ENCODE peak calls at places on chromosome 4, in four cellular contexts. One of them, this sample, is unnamed. For H3K4me1, the result is how much of the 10 kb centered on the place peaks cover.

GRCh38 chr4:42252315-42252714 is 99.9 kb upstream of the BEND4 start:
- DNase-seq in right lobe of liver: no peak
- DNase-seq in ovary: no peak
- DNase-seq in HCT116: no peak
- DNase-seq in this sample: no peak

GRCh38 chr4:70996014-70996353 is 2.5 kb downstream of the DCK start:
- DNase-seq in ovary: no peak
- DNase-seq in right lobe of liver: no peak
- DNase-seq in HCT116: no peak
- DNase-seq in this sample: no peak

GRCh38 chr4:86594559-86595425 is 677 bp downstream of the PTPN13 start:
- DNase-seq in ovary: peak
- DNase-seq in HCT116: peak
- DNase-seq in right lobe of liver: no peak
- DNase-seq in this sample: peak

GRCh38 chr4:76090241-76090691 is 15.8 kb downstream of the ART3 start:
- DNase-seq in right lobe of liver: no peak
- DNase-seq in HCT116: no peak
- DNase-seq in ovary: no peak
- DNase-seq in this sample: peak

GRCh38 chr4:102825261-102826071 is 1.9 kb downstream of the UBE2D3 start:
- DNase-seq in HCT116: peak
- DNase-seq in right lobe of liver: peak
- DNase-seq in ovary: no peak
- DNase-seq in this sample: peak

GRCh38 chr4:186158021-186158859 is 33.1 kb upstream of the CYP4V2 start:
- DNase-seq in right lobe of liver: no peak
- DNase-seq in ovary: no peak
- DNase-seq in HCT116: no peak
- DNase-seq in this sample: no peak

GRCh38 chr4:59455751-59456150 is 1744.4 kb upstream of the ADGRL3 start:
- DNase-seq in HCT116: no peak
- DNase-seq in ovary: no peak
- DNase-seq in right lobe of liver: no peak
- DNase-seq in this sample: no peak

GRCh38 chr4:130722370-130722769 is 1626.4 kb downstream of the C4orf33 start:
- DNase-seq in right lobe of liver: no peak
- DNase-seq in HCT116: no peak
- DNase-seq in ovary: no peak
- DNase-seq in this sample: no peak

GRCh38 chr4:155491336-155492131 is 114.8 kb upstream of the MAP9 start:
- DNase-seq in right lobe of liver: no peak
- DNase-seq in HCT116: no peak
- DNase-seq in ovary: no peak
- DNase-seq in this sample: no peak

GRCh38 chr4:110527156-110527555 is 51.2 kb downstream of the ENPEP start:
- DNase-seq in HCT116: no peak
- DNase-seq in ovary: no peak
- DNase-seq in right lobe of liver: no peak
- DNase-seq in this sample: no peak

GRCh38 chr4:40261246-40262078 is 64.6 kb downstream of the RHOH start:
- DNase-seq in ovary: no peak
- DNase-seq in HCT116: no peak
- DNase-seq in right lobe of liver: no peak
- DNase-seq in this sample: no peak

GRCh38 chr4:118335774-118336173 is 17.0 kb downstream of the PRSS12 start:
- DNase-seq in right lobe of liver: no peak
- DNase-seq in ovary: no peak
- DNase-seq in HCT116: no peak
- DNase-seq in this sample: no peak

GRCh38 chr4:16019666-16020065 is 56.7 kb upstream of the FGFBP2 start:
- DNase-seq in ovary: no peak
- DNase-seq in right lobe of liver: no peak
- DNase-seq in HCT116: no peak
- DNase-seq in this sample: no peak

GRCh38 chr4:7206856-7207567 is 14.7 kb downstream of the SORCS2 start:
- DNase-seq in HCT116: no peak
- DNase-seq in right lobe of liver: peak
- DNase-seq in ovary: peak
- DNase-seq in this sample: peak

GRCh38 chr4:24598025-24598424 is 13.7 kb upstream of the DHX15 start:
- DNase-seq in HCT116: peak
- DNase-seq in ovary: no peak
- DNase-seq in right lobe of liver: no peak
- DNase-seq in this sample: no peak

GRCh38 chr4:179040259-179040658 is 1598.0 kb upstream of the AGA start:
- DNase-seq in HCT116: no peak
- DNase-seq in right lobe of liver: no peak
- DNase-seq in ovary: no peak
- DNase-seq in this sample: no peak

GRCh38 chr4:1012031-1012739 is 759 bp downstream of the FGFRL1 start:
- DNase-seq in ovary: peak
- DNase-seq in HCT116: no peak
- DNase-seq in right lobe of liver: peak
- DNase-seq in this sample: peak

GRCh38 chr4:5451243-5451642 is 257.1 kb downstream of the EVC2 start:
- DNase-seq in right lobe of liver: no peak
- DNase-seq in ovary: no peak
- DNase-seq in HCT116: no peak
- DNase-seq in this sample: no peak

GRCh38 chr4:139816856-139817255 is 151.2 kb downstream of the MGST2 start:
- DNase-seq in right lobe of liver: no peak
- DNase-seq in HCT116: no peak
- DNase-seq in ovary: no peak
- DNase-seq in this sample: no peak

GRCh38 chr4:4254666-4255065 is 6.6 kb upstream of the TMEM128 start:
- DNase-seq in right lobe of liver: peak
- DNase-seq in ovary: no peak
- DNase-seq in HCT116: no peak
- DNase-seq in this sample: no peak

GRCh38 chr4:4256799-4257198 is 8.8 kb upstream of the TMEM128 start:
- DNase-seq in HCT116: no peak
- DNase-seq in right lobe of liver: no peak
- DNase-seq in ovary: no peak
- DNase-seq in this sample: peak

GRCh38 chr4:4259484-4260100 is 11.6 kb upstream of the TMEM128 start:
- DNase-seq in ovary: no peak
- DNase-seq in right lobe of liver: peak
- DNase-seq in HCT116: no peak
- DNase-seq in this sample: no peak

GRCh38 chr4:4260185-4260751 is 12.2 kb upstream of the TMEM128 start:
- DNase-seq in HCT116: peak
- DNase-seq in ovary: no peak
- DNase-seq in right lobe of liver: peak
- DNase-seq in this sample: no peak
- TF ChIP-seq CTCF in HCT116: peak
- TF ChIP-seq CTCF in ovary: peak
- TF ChIP-seq CTCF in right lobe of liver: peak
- TF ChIP-seq CTCF in this sample: peak

GRCh38 chr4:2792711-2793577 is at the start of gene SH3BP2:
- DNase-seq in HCT116: peak
- DNase-seq in ovary: peak
- DNase-seq in right lobe of liver: peak
- DNase-seq in this sample: peak
- H3K4me1 ChIP-seq in HCT116: under half
- H3K4me1 ChIP-seq in ovary: under half
- H3K4me1 ChIP-seq in right lobe of liver: half or more
- H3K4me1 ChIP-seq in this sample: under half

DNA sequence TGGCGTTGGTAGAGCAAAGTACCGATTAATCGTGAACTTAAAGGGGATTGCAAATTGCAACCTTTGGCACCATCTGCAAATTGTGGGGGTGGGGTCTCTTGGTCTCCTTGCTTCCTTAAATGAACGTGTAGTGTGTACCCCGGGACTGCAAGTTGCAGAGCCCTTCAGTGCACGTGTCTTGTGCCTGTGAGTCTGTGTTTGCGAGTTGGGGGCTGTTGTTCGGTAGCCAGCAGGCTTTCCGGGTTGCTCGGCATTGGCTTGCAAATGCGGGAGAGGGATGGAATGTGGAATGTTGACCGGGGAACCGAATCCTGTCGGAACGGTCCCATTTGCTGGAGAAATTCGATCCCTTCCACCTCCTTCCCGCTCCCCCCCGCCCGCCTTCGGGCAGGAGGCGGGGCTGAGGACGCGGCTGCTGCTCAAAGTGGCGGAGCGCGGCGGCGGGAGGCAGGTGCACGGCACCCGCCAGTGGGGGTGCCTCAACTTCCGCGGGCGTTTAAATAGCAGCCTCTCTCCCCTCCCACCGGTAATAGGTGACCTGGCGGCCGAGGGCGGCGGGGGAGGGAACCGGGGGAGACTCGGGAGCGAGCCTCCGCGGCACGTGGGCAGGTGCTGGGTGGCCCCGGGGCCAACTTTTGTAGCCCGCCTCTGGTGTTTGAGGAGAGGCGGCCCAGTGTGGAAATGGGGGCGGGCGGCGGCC is 1.5 kb downstream of the JADE1 start:
- DNase-seq in HCT116: peak
- DNase-seq in right lobe of liver: peak
- DNase-seq in ovary: peak
- DNase-seq in this sample: peak
- TF ChIP-seq POLR2A in HCT116: no peak
- TF ChIP-seq POLR2A in right lobe of liver: peak
- TF ChIP-seq POLR2A in ovary: peak
- TF ChIP-seq POLR2A in this sample: no peak

DNA sequence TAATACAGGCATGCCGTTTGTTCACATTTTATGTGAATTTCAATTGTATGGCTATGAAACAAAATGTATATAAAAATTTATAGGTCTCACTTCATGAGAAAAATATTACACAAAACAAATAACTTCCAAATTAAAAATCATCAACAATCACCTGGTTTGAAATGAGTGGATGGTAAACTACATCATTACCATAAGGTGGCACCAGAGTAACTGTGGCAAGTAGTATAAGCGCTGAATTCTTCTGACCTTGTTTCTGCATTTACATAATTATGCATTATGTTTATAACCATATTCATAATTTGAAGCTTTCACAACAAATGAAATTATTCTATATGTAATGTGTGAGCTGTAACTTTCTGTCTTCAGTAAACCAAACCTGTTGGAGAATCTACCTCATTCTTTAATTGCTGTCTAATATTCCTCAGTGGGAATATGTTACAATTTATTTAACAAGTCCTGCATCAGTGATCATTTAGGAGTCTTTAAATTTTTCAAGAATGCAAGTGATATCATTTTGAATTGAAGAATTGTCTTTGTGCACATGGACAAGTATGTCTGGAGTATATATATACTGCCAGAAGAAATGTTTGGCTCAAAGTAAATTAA is 55.2 kb downstream of the MMRN1 start:
- DNase-seq in HCT116: no peak
- DNase-seq in right lobe of liver: no peak
- DNase-seq in ovary: no peak
- DNase-seq in this sample: no peak
- TF ChIP-seq CTCF in HCT116: peak
- TF ChIP-seq CTCF in right lobe of liver: peak
- TF ChIP-seq CTCF in ovary: no peak
- TF ChIP-seq CTCF in this sample: no peak

DNA sequence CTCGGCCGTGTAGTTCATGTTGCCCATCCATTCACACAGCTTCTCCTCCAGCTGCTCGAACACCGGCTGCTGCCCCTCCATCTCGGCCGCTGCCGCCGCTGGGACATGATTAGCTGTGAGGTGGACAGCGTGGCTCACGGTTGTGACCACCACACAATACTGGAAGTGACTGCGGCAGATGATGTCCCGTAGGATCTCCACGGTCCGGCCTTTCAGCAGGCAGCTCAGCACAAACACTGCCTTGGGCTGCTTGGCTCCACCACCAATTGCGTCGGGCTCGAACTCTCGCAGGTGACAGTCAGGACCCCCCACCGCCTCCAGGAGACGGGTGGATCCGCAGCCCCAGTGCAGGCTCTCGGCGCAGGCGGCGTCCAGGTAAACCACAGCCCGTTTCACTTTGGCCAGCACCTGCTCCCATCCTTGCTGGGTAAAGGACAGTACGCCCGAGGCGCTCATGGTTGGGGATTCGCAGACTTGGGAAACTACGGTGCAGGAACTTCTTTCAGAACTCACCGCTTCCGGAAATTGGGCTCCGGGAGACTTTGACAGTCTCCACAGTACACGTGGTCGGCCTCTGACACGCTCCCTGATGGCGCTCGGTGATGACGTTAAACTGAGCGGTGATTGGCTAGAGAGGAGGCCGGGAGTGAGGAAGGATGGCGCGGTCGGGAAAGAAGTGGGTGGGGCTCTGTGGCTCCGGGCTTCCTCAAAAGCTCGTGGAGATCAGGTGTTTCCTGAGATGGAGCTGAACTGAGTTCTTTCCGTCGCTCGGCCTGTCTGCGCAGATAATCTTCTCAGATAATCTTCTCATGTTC is at the start of gene SCFD2:
- DNase-seq in right lobe of liver: peak
- DNase-seq in HCT116: peak
- DNase-seq in ovary: peak
- DNase-seq in this sample: peak
- H3K4me1 ChIP-seq in right lobe of liver: under half
- H3K4me1 ChIP-seq in HCT116: under half
- H3K4me1 ChIP-seq in ovary: under half
- H3K4me1 ChIP-seq in this sample: under half

GRCh38 chr4:98608343-98608742 is 50.1 kb downstream of the TSPAN5 start:
- DNase-seq in right lobe of liver: no peak
- DNase-seq in HCT116: no peak
- DNase-seq in ovary: no peak
- DNase-seq in this sample: no peak
- TF ChIP-seq POLR2A in right lobe of liver: no peak
- TF ChIP-seq POLR2A in HCT116: no peak
- TF ChIP-seq POLR2A in ovary: no peak
- TF ChIP-seq POLR2A in this sample: no peak

GRCh38 chr4:115456228-115456627 is 342.8 kb upstream of the NDST4 start:
- DNase-seq in ovary: no peak
- DNase-seq in right lobe of liver: no peak
- DNase-seq in HCT116: no peak
- DNase-seq in this sample: no peak
- TF ChIP-seq CTCF in ovary: no peak
- TF ChIP-seq CTCF in right lobe of liver: no peak
- TF ChIP-seq CTCF in HCT116: no peak
- TF ChIP-seq CTCF in this sample: no peak